ENCODE peak calls at places on chromosomes 4 and X, in ten cellular contexts. One of them, this sample, is unnamed.

GRCh38 chrX:87873347-87873941 is 355.8 kb downstream of the KLHL4 start:
- DNase-seq in lower leg skin: no peak
- DNase-seq in right lobe of liver: no peak
- DNase-seq in AG04449: no peak
- DNase-seq in GM13977: no peak
- DNase-seq in colonic mucosa: no peak
- DNase-seq in WTC11: no peak
- DNase-seq in endothelial cell: no peak
- DNase-seq in BJ: no peak
- DNase-seq in kidney epithelial cell: no peak
- DNase-seq in this sample: no peak

GRCh38 chrX:43880439-43880838 is 1.8 kb downstream of the MAOB start:
- DNase-seq in lower leg skin: no peak
- DNase-seq in right lobe of liver: no peak
- DNase-seq in AG04449: no peak
- DNase-seq in GM13977: no peak
- DNase-seq in colonic mucosa: no peak
- DNase-seq in WTC11: no peak
- DNase-seq in endothelial cell: no peak
- DNase-seq in BJ: no peak
- DNase-seq in kidney epithelial cell: no peak
- DNase-seq in this sample: no peak

GRCh38 chr4:181008164-181008563 is 1235.0 kb upstream of the TENM3 start:
- DNase-seq in lower leg skin: no peak
- DNase-seq in right lobe of liver: no peak
- DNase-seq in AG04449: no peak
- DNase-seq in GM13977: no peak
- DNase-seq in colonic mucosa: no peak
- DNase-seq in WTC11: no peak
- DNase-seq in endothelial cell: no peak
- DNase-seq in BJ: no peak
- DNase-seq in kidney epithelial cell: peak
- DNase-seq in this sample: no peak

GRCh38 chr4:185524888-185525863 is 10.1 kb downstream of the PDLIM3 start:
- DNase-seq in lower leg skin: no peak
- DNase-seq in right lobe of liver: no peak
- DNase-seq in AG04449: no peak
- DNase-seq in GM13977: no peak
- DNase-seq in colonic mucosa: no peak
- DNase-seq in WTC11: no peak
- DNase-seq in endothelial cell: no peak
- DNase-seq in BJ: no peak
- DNase-seq in kidney epithelial cell: no peak
- DNase-seq in this sample: no peak

GRCh38 chr4:106314960-106315359 is 1.0 kb downstream of the TBCK start:
- DNase-seq in lower leg skin: no peak
- DNase-seq in right lobe of liver: no peak
- DNase-seq in AG04449: no peak
- DNase-seq in GM13977: no peak
- DNase-seq in colonic mucosa: no peak
- DNase-seq in WTC11: no peak
- DNase-seq in endothelial cell: no peak
- DNase-seq in BJ: no peak
- DNase-seq in kidney epithelial cell: no peak
- DNase-seq in this sample: no peak

GRCh38 chr4:37685726-37686372 is 327 bp downstream of the RELL1 start:
- DNase-seq in lower leg skin: no peak
- DNase-seq in right lobe of liver: peak
- DNase-seq in AG04449: no peak
- DNase-seq in GM13977: no peak
- DNase-seq in colonic mucosa: peak
- DNase-seq in WTC11: peak
- DNase-seq in endothelial cell: peak
- DNase-seq in BJ: no peak
- DNase-seq in kidney epithelial cell: no peak
- DNase-seq in this sample: peak

GRCh38 chr4:185183622-185184281 is 20.0 kb downstream of the CFAP97 start:
- DNase-seq in lower leg skin: peak
- DNase-seq in right lobe of liver: no peak
- DNase-seq in AG04449: no peak
- DNase-seq in GM13977: peak
- DNase-seq in colonic mucosa: peak
- DNase-seq in WTC11: peak
- DNase-seq in endothelial cell: peak
- DNase-seq in BJ: no peak
- DNase-seq in kidney epithelial cell: peak
- DNase-seq in this sample: peak

GRCh38 chr4:127995776-127996175 is 30.6 kb downstream of the ABHD18 start:
- DNase-seq in lower leg skin: no peak
- DNase-seq in right lobe of liver: no peak
- DNase-seq in AG04449: peak
- DNase-seq in GM13977: no peak
- DNase-seq in colonic mucosa: no peak
- DNase-seq in WTC11: no peak
- DNase-seq in endothelial cell: no peak
- DNase-seq in BJ: peak
- DNase-seq in kidney epithelial cell: peak
- DNase-seq in this sample: no peak

GRCh38 chr4:7828011-7828720 is 111.5 kb downstream of the AFAP1 start:
- DNase-seq in lower leg skin: no peak
- DNase-seq in right lobe of liver: no peak
- DNase-seq in AG04449: peak
- DNase-seq in GM13977: peak
- DNase-seq in colonic mucosa: peak
- DNase-seq in WTC11: no peak
- DNase-seq in endothelial cell: no peak
- DNase-seq in BJ: peak
- DNase-seq in kidney epithelial cell: peak
- DNase-seq in this sample: peak

GRCh38 chrX:4674028-4674782 is 960.8 kb upstream of the PRKX start:
- DNase-seq in lower leg skin: no peak
- DNase-seq in right lobe of liver: no peak
- DNase-seq in AG04449: no peak
- DNase-seq in GM13977: no peak
- DNase-seq in colonic mucosa: no peak
- DNase-seq in WTC11: no peak
- DNase-seq in endothelial cell: no peak
- DNase-seq in BJ: no peak
- DNase-seq in kidney epithelial cell: no peak
- DNase-seq in this sample: no peak

GRCh38 chr4:179307297-179308136 is 1865.3 kb upstream of the AGA start:
- DNase-seq in lower leg skin: no peak
- DNase-seq in right lobe of liver: no peak
- DNase-seq in AG04449: no peak
- DNase-seq in GM13977: peak
- DNase-seq in colonic mucosa: peak
- DNase-seq in WTC11: peak
- DNase-seq in endothelial cell: peak
- DNase-seq in BJ: no peak
- DNase-seq in kidney epithelial cell: no peak
- DNase-seq in this sample: peak

GRCh38 chr4:74111990-74112389 is 13.0 kb upstream of the CXCL2 start:
- DNase-seq in lower leg skin: no peak
- DNase-seq in right lobe of liver: no peak
- DNase-seq in AG04449: no peak
- DNase-seq in GM13977: no peak
- DNase-seq in colonic mucosa: no peak
- DNase-seq in WTC11: no peak
- DNase-seq in endothelial cell: no peak
- DNase-seq in BJ: no peak
- DNase-seq in kidney epithelial cell: no peak
- DNase-seq in this sample: no peak

GRCh38 chr4:11732155-11732554 is 303.5 kb upstream of the HS3ST1 start:
- DNase-seq in lower leg skin: no peak
- DNase-seq in right lobe of liver: no peak
- DNase-seq in AG04449: no peak
- DNase-seq in GM13977: no peak
- DNase-seq in colonic mucosa: peak
- DNase-seq in WTC11: no peak
- DNase-seq in endothelial cell: no peak
- DNase-seq in BJ: no peak
- DNase-seq in kidney epithelial cell: no peak
- DNase-seq in this sample: no peak

GRCh38 chr4:188021548-188022249 is 26.1 kb downstream of the ZFP42 start:
- DNase-seq in lower leg skin: no peak
- DNase-seq in right lobe of liver: no peak
- DNase-seq in AG04449: no peak
- DNase-seq in GM13977: no peak
- DNase-seq in colonic mucosa: peak
- DNase-seq in WTC11: no peak
- DNase-seq in endothelial cell: no peak
- DNase-seq in BJ: no peak
- DNase-seq in kidney epithelial cell: no peak
- DNase-seq in this sample: no peak

GRCh38 chrX:153687121-153688039 is at the start of gene SLC6A8:
- DNase-seq in lower leg skin: peak
- DNase-seq in right lobe of liver: peak
- DNase-seq in AG04449: no peak
- DNase-seq in GM13977: peak
- DNase-seq in colonic mucosa: peak
- DNase-seq in WTC11: peak
- DNase-seq in endothelial cell: peak
- DNase-seq in BJ: no peak
- DNase-seq in kidney epithelial cell: no peak
- DNase-seq in this sample: no peak
- TF ChIP-seq CTCF in lower leg skin: no peak
- TF ChIP-seq CTCF in right lobe of liver: no peak
- TF ChIP-seq CTCF in AG04449: no peak
- TF ChIP-seq CTCF in GM13977: peak
- TF ChIP-seq CTCF in colonic mucosa: peak
- TF ChIP-seq CTCF in WTC11: peak
- TF ChIP-seq CTCF in endothelial cell: no peak
- TF ChIP-seq CTCF in BJ: peak
- TF ChIP-seq CTCF in kidney epithelial cell: peak
- TF ChIP-seq CTCF in this sample: peak

GRCh38 chr4:154086247-154086646 is 297.4 kb upstream of the SFRP2 start:
- DNase-seq in lower leg skin: no peak
- DNase-seq in right lobe of liver: no peak
- DNase-seq in AG04449: no peak
- DNase-seq in GM13977: no peak
- DNase-seq in colonic mucosa: no peak
- DNase-seq in WTC11: no peak
- DNase-seq in endothelial cell: no peak
- DNase-seq in BJ: no peak
- DNase-seq in kidney epithelial cell: peak
- DNase-seq in this sample: no peak

GRCh38 chr4:154081391-154081790 is 292.5 kb upstream of the SFRP2 start:
- DNase-seq in lower leg skin: no peak
- DNase-seq in right lobe of liver: no peak
- DNase-seq in AG04449: no peak
- DNase-seq in GM13977: no peak
- DNase-seq in colonic mucosa: no peak
- DNase-seq in WTC11: no peak
- DNase-seq in endothelial cell: no peak
- DNase-seq in BJ: no peak
- DNase-seq in kidney epithelial cell: no peak
- DNase-seq in this sample: no peak

GRCh38 chr4:154078504-154079350 is 289.8 kb upstream of the SFRP2 start:
- DNase-seq in lower leg skin: no peak
- DNase-seq in right lobe of liver: no peak
- DNase-seq in AG04449: no peak
- DNase-seq in GM13977: no peak
- DNase-seq in colonic mucosa: no peak
- DNase-seq in WTC11: no peak
- DNase-seq in endothelial cell: no peak
- DNase-seq in BJ: no peak
- DNase-seq in kidney epithelial cell: no peak
- DNase-seq in this sample: no peak

GRCh38 chr4:154084864-154085263 is 296.0 kb upstream of the SFRP2 start:
- DNase-seq in lower leg skin: no peak
- DNase-seq in right lobe of liver: no peak
- DNase-seq in AG04449: no peak
- DNase-seq in GM13977: no peak
- DNase-seq in colonic mucosa: no peak
- DNase-seq in WTC11: no peak
- DNase-seq in endothelial cell: no peak
- DNase-seq in BJ: no peak
- DNase-seq in kidney epithelial cell: peak
- DNase-seq in this sample: no peak

DNA sequence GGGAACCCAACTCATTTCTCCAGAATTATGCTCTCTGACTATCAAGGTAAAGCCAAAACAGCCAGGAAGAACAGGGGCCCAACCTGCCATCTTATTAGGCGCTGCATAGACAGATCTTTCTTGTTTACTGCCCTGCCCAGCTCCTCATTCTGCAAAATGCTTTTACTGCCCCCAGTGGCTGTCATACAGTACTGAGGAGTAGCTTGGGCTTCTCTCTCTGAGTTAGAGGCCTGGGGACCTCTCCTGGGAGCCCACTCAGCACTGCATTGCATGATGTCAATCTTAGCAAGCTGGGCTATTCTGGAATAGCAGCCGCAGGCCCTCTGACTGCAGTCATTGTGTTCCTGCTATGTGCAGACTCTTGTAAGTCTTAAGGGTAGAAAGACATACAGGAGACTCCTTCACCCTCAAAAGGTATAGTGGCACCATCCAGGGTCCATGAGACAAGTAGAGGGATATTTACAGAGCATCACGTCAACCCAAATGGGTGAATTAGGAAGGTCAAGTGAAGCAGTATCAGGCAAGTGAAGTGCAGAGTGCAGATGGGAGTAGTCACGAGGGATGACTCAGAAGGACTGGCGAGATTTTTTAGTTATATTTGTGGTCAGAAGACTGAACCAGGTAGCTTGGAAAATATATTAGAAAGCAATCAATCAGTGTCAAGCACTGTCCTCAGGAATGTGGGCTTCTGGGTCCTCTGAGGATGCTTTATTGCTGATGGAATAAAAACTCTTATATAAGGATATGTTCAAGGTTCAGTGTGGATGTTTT is 294.1 kb upstream of the SFRP2 start:
- DNase-seq in lower leg skin: no peak
- DNase-seq in right lobe of liver: no peak
- DNase-seq in AG04449: no peak
- DNase-seq in GM13977: peak
- DNase-seq in colonic mucosa: no peak
- DNase-seq in WTC11: peak
- DNase-seq in endothelial cell: peak
- DNase-seq in BJ: no peak
- DNase-seq in kidney epithelial cell: peak
- DNase-seq in this sample: no peak
- TF ChIP-seq CTCF in lower leg skin: no peak
- TF ChIP-seq CTCF in right lobe of liver: peak
- TF ChIP-seq CTCF in AG04449: no peak
- TF ChIP-seq CTCF in GM13977: peak
- TF ChIP-seq CTCF in colonic mucosa: no peak
- TF ChIP-seq CTCF in WTC11: peak
- TF ChIP-seq CTCF in endothelial cell: peak
- TF ChIP-seq CTCF in BJ: peak
- TF ChIP-seq CTCF in kidney epithelial cell: peak
- TF ChIP-seq CTCF in this sample: no peak

GRCh38 chrX:24838624-24839023 is 144.9 kb downstream of the POLA1 start:
- DNase-seq in lower leg skin: no peak
- DNase-seq in right lobe of liver: no peak
- DNase-seq in AG04449: no peak
- DNase-seq in GM13977: peak
- DNase-seq in colonic mucosa: peak
- DNase-seq in WTC11: no peak
- DNase-seq in endothelial cell: peak
- DNase-seq in BJ: no peak
- DNase-seq in kidney epithelial cell: no peak
- DNase-seq in this sample: peak
- TF ChIP-seq CTCF in lower leg skin: no peak
- TF ChIP-seq CTCF in right lobe of liver: peak
- TF ChIP-seq CTCF in AG04449: peak
- TF ChIP-seq CTCF in GM13977: peak
- TF ChIP-seq CTCF in colonic mucosa: peak
- TF ChIP-seq CTCF in WTC11: no peak
- TF ChIP-seq CTCF in endothelial cell: peak
- TF ChIP-seq CTCF in BJ: no peak
- TF ChIP-seq CTCF in kidney epithelial cell: peak
- TF ChIP-seq CTCF in this sample: peak

GRCh38 chr4:22492987-22493386 is 22.9 kb downstream of the ADGRA3 start:
- DNase-seq in lower leg skin: no peak
- DNase-seq in right lobe of liver: no peak
- DNase-seq in AG04449: no peak
- DNase-seq in GM13977: no peak
- DNase-seq in colonic mucosa: no peak
- DNase-seq in WTC11: no peak
- DNase-seq in endothelial cell: no peak
- DNase-seq in BJ: no peak
- DNase-seq in kidney epithelial cell: no peak
- DNase-seq in this sample: no peak
- TF ChIP-seq CTCF in lower leg skin: no peak
- TF ChIP-seq CTCF in right lobe of liver: no peak
- TF ChIP-seq CTCF in AG04449: no peak
- TF ChIP-seq CTCF in GM13977: no peak
- TF ChIP-seq CTCF in colonic mucosa: no peak
- TF ChIP-seq CTCF in WTC11: no peak
- TF ChIP-seq CTCF in endothelial cell: no peak
- TF ChIP-seq CTCF in BJ: no peak
- TF ChIP-seq CTCF in kidney epithelial cell: no peak
- TF ChIP-seq CTCF in this sample: no peak

This sample was measured in GM10248.